ENCODE peak calls at places on chromosomes 6 and 20, in six cellular contexts. One of them, this sample, is unnamed.

GRCh38 chr6:85111481-85112001 is 338.3 kb upstream of the NT5E start:
- DNase-seq in hepatocyte: peak
- DNase-seq in mammary epithelial cell: no peak
- DNase-seq in thoracic aorta: no peak
- DNase-seq in AG09309: peak
- DNase-seq in fibroblast of pulmonary artery: peak
- DNase-seq in this sample: no peak

GRCh38 chr6:156844089-156844488 is 66.9 kb downstream of the ARID1B start:
- DNase-seq in fibroblast of pulmonary artery: no peak
- DNase-seq in mammary epithelial cell: no peak
- DNase-seq in AG09309: no peak
- DNase-seq in hepatocyte: no peak
- DNase-seq in thoracic aorta: no peak
- DNase-seq in this sample: no peak

GRCh38 chr20:25549866-25550477 is 35.4 kb downstream of the NINL start:
- DNase-seq in AG09309: no peak
- DNase-seq in thoracic aorta: no peak
- DNase-seq in hepatocyte: no peak
- DNase-seq in fibroblast of pulmonary artery: peak
- DNase-seq in mammary epithelial cell: no peak
- DNase-seq in this sample: no peak

GRCh38 chr20:36085686-36086267 is 68.8 kb upstream of the EPB41L1 start:
- DNase-seq in AG09309: no peak
- DNase-seq in fibroblast of pulmonary artery: peak
- DNase-seq in mammary epithelial cell: peak
- DNase-seq in thoracic aorta: no peak
- DNase-seq in hepatocyte: peak
- DNase-seq in this sample: no peak

GRCh38 chr6:137707590-137708360 is 159.3 kb upstream of the TNFAIP3 start:
- DNase-seq in mammary epithelial cell: peak
- DNase-seq in hepatocyte: peak
- DNase-seq in AG09309: peak
- DNase-seq in fibroblast of pulmonary artery: peak
- DNase-seq in thoracic aorta: no peak
- DNase-seq in this sample: peak

GRCh38 chr6:113406051-113406695 is 451.0 kb upstream of the MARCKS start:
- DNase-seq in thoracic aorta: no peak
- DNase-seq in AG09309: no peak
- DNase-seq in hepatocyte: no peak
- DNase-seq in mammary epithelial cell: no peak
- DNase-seq in fibroblast of pulmonary artery: no peak
- DNase-seq in this sample: no peak

GRCh38 chr6:107977283-107977682 is 19.3 kb upstream of the SEC63 start:
- DNase-seq in mammary epithelial cell: peak
- DNase-seq in AG09309: no peak
- DNase-seq in thoracic aorta: no peak
- DNase-seq in hepatocyte: peak
- DNase-seq in fibroblast of pulmonary artery: peak
- DNase-seq in this sample: no peak

GRCh38 chr6:170057961-170058877 is 232.7 kb downstream of the DLL1 start:
- DNase-seq in hepatocyte: no peak
- DNase-seq in mammary epithelial cell: no peak
- DNase-seq in thoracic aorta: no peak
- DNase-seq in AG09309: no peak
- DNase-seq in fibroblast of pulmonary artery: no peak
- DNase-seq in this sample: no peak

GRCh38 chr6:165660881-165661415 is 2.1 kb downstream of the PDE10A start:
- DNase-seq in hepatocyte: peak
- DNase-seq in fibroblast of pulmonary artery: no peak
- DNase-seq in thoracic aorta: no peak
- DNase-seq in AG09309: no peak
- DNase-seq in mammary epithelial cell: no peak
- DNase-seq in this sample: no peak

GRCh38 chr6:84448331-84448730 is 220.9 kb upstream of the CEP162 start:
- DNase-seq in AG09309: no peak
- DNase-seq in fibroblast of pulmonary artery: peak
- DNase-seq in thoracic aorta: no peak
- DNase-seq in mammary epithelial cell: no peak
- DNase-seq in hepatocyte: no peak
- DNase-seq in this sample: no peak

GRCh38 chr6:108715832-108716231 is 132.4 kb upstream of the ARMC2 start:
- DNase-seq in thoracic aorta: no peak
- DNase-seq in fibroblast of pulmonary artery: peak
- DNase-seq in hepatocyte: no peak
- DNase-seq in AG09309: no peak
- DNase-seq in mammary epithelial cell: no peak
- DNase-seq in this sample: no peak

GRCh38 chr6:5204340-5204739 is 56.4 kb downstream of the LYRM4 start:
- DNase-seq in AG09309: no peak
- DNase-seq in fibroblast of pulmonary artery: no peak
- DNase-seq in mammary epithelial cell: peak
- DNase-seq in thoracic aorta: no peak
- DNase-seq in hepatocyte: no peak
- DNase-seq in this sample: no peak

GRCh38 chr20:54172856-54173652 is 732 bp downstream of the CYP24A1 start:
- DNase-seq in hepatocyte: no peak
- DNase-seq in fibroblast of pulmonary artery: no peak
- DNase-seq in thoracic aorta: no peak
- DNase-seq in mammary epithelial cell: peak
- DNase-seq in AG09309: no peak
- DNase-seq in this sample: no peak

GRCh38 chr6:7073810-7074525 is 33.8 kb upstream of the RREB1 start:
- DNase-seq in mammary epithelial cell: no peak
- DNase-seq in fibroblast of pulmonary artery: no peak
- DNase-seq in AG09309: no peak
- DNase-seq in thoracic aorta: no peak
- DNase-seq in hepatocyte: no peak
- DNase-seq in this sample: no peak

DNA sequence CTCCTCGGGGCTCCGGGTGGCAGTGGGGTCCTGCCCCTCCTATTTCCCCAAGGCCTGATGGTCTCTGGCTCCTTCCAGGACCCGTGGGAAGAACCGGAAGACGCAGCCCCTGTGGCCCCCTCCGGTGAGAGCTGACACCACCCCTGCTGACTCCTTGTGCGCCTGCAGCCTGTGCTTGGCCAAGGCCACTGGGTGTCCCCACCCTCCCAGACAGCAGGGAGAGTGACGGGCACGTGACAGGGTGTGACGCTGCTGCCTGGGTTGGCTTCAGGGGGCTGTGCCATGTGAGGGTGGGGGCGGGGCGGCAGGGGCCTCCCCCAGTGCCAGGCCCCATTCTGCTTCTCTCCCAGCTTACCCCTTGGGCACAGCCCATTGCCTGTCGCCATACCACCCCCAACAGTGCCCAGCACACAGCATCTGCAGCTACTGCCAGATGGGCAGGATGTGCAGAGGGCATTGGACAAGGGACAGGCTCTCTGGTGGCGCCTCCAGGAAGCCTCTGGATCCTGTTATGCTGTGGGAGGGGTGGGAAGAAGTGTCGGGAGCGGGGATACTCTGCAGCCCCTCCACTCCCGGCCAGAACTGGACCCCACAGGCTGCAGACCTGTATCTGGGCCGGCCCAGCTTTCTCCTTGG is 2.9 kb downstream of the BIRC7 start:
- DNase-seq in thoracic aorta: no peak
- DNase-seq in fibroblast of pulmonary artery: no peak
- DNase-seq in AG09309: no peak
- DNase-seq in hepatocyte: no peak
- DNase-seq in mammary epithelial cell: no peak
- DNase-seq in this sample: no peak
- TF ChIP-seq CTCF in thoracic aorta: no peak
- TF ChIP-seq CTCF in fibroblast of pulmonary artery: no peak
- TF ChIP-seq CTCF in AG09309: no peak
- TF ChIP-seq CTCF in hepatocyte: no peak
- TF ChIP-seq CTCF in mammary epithelial cell: no peak
- TF ChIP-seq CTCF in this sample: no peak

GRCh38 chr6:41699063-41699462 is 36.3 kb downstream of the TFEB start:
- DNase-seq in fibroblast of pulmonary artery: no peak
- DNase-seq in thoracic aorta: no peak
- DNase-seq in mammary epithelial cell: no peak
- DNase-seq in AG09309: no peak
- DNase-seq in hepatocyte: no peak
- DNase-seq in this sample: no peak
- TF ChIP-seq CTCF in fibroblast of pulmonary artery: no peak
- TF ChIP-seq CTCF in thoracic aorta: no peak
- TF ChIP-seq CTCF in mammary epithelial cell: no peak
- TF ChIP-seq CTCF in AG09309: no peak
- TF ChIP-seq CTCF in hepatocyte: no peak
- TF ChIP-seq CTCF in this sample: no peak

GRCh38 chr20:33915726-33916331 is 77.9 kb upstream of the RALY start:
- DNase-seq in mammary epithelial cell: peak
- DNase-seq in fibroblast of pulmonary artery: peak
- DNase-seq in hepatocyte: peak
- DNase-seq in thoracic aorta: no peak
- DNase-seq in AG09309: no peak
- DNase-seq in this sample: no peak

GRCh38 chr20:33910529-33911327 is 83.0 kb upstream of the RALY start:
- DNase-seq in fibroblast of pulmonary artery: no peak
- DNase-seq in hepatocyte: no peak
- DNase-seq in AG09309: no peak
- DNase-seq in thoracic aorta: no peak
- DNase-seq in mammary epithelial cell: no peak
- DNase-seq in this sample: no peak

GRCh38 chr20:33918662-33919061 is 75.0 kb upstream of the RALY start:
- DNase-seq in hepatocyte: no peak
- DNase-seq in fibroblast of pulmonary artery: no peak
- DNase-seq in AG09309: no peak
- DNase-seq in thoracic aorta: no peak
- DNase-seq in mammary epithelial cell: no peak
- DNase-seq in this sample: no peak

GRCh38 chr20:33917813-33918525 is 75.7 kb upstream of the RALY start:
- DNase-seq in AG09309: no peak
- DNase-seq in fibroblast of pulmonary artery: no peak
- DNase-seq in hepatocyte: no peak
- DNase-seq in mammary epithelial cell: no peak
- DNase-seq in thoracic aorta: no peak
- DNase-seq in this sample: no peak

DNA sequence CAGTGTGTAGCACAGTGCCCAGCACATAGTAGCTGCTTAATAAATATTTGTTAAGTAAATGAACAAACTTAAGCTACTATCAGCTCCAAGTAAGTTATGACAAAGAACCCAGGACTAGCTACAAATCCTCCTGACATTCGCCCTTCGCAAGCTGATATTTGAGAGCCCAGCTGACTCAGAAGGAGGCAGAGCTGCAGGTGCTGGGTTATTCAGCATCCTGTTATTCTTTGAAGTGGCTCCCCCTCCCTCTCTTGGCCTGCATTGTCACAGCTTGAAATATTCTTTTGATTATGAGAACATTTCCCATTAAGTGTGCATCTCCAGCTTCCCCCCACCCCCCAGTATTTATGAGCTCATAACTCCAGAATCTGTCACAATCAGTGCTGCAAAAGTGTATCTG is 78.8 kb upstream of the RALY start:
- DNase-seq in hepatocyte: no peak
- DNase-seq in thoracic aorta: no peak
- DNase-seq in mammary epithelial cell: peak
- DNase-seq in AG09309: no peak
- DNase-seq in fibroblast of pulmonary artery: peak
- DNase-seq in this sample: no peak
- TF ChIP-seq CTCF in hepatocyte: no peak
- TF ChIP-seq CTCF in thoracic aorta: no peak
- TF ChIP-seq CTCF in mammary epithelial cell: peak
- TF ChIP-seq CTCF in AG09309: peak
- TF ChIP-seq CTCF in fibroblast of pulmonary artery: no peak
- TF ChIP-seq CTCF in this sample: no peak

DNA sequence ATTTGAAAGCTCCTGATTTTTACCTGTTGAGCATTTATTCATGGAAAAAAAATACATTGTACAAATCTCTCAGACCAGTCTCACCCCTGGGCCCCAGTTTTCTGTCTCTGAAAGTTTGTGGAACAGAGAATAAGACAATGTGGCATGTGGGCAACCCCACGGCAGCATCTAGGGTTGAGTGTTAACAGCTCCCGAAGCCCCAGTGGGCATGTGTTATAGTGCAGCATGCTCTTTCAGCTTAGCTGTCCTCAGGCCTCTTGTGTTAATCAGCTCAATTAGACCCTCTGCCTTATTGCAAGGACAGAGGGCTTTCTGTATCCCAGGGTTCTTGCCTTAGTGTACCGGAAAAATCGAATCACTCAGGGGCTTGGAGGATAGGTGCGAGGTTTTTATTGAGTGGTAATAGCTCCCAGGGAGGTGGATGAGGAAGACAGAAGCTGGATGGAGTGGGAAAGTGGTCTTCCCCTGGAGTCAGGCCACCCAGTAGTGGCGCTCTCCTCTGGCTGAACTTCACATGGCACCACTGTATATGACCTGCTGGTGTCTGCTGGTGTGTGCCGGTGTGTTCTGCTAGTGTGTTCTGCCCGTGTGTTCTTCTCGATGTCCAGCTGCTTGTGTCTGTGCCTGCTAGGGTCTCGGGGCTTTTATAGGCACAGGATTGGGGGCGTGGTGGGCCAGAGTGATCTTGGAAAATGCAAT is 382.8 kb downstream of the EPM2A start:
- DNase-seq in hepatocyte: no peak
- DNase-seq in mammary epithelial cell: no peak
- DNase-seq in fibroblast of pulmonary artery: no peak
- DNase-seq in thoracic aorta: no peak
- DNase-seq in AG09309: no peak
- DNase-seq in this sample: no peak
- TF ChIP-seq CTCF in hepatocyte: no peak
- TF ChIP-seq CTCF in mammary epithelial cell: no peak
- TF ChIP-seq CTCF in fibroblast of pulmonary artery: no peak
- TF ChIP-seq CTCF in thoracic aorta: no peak
- TF ChIP-seq CTCF in AG09309: no peak
- TF ChIP-seq CTCF in this sample: no peak

GRCh38 chr6:80605165-80605989 is 498.9 kb downstream of the BCKDHB start:
- DNase-seq in AG09309: no peak
- DNase-seq in hepatocyte: peak
- DNase-seq in fibroblast of pulmonary artery: peak
- DNase-seq in mammary epithelial cell: peak
- DNase-seq in thoracic aorta: no peak
- DNase-seq in this sample: no peak
- TF ChIP-seq CTCF in AG09309: peak
- TF ChIP-seq CTCF in hepatocyte: peak
- TF ChIP-seq CTCF in fibroblast of pulmonary artery: peak
- TF ChIP-seq CTCF in mammary epithelial cell: peak
- TF ChIP-seq CTCF in thoracic aorta: peak
- TF ChIP-seq CTCF in this sample: no peak

DNA sequence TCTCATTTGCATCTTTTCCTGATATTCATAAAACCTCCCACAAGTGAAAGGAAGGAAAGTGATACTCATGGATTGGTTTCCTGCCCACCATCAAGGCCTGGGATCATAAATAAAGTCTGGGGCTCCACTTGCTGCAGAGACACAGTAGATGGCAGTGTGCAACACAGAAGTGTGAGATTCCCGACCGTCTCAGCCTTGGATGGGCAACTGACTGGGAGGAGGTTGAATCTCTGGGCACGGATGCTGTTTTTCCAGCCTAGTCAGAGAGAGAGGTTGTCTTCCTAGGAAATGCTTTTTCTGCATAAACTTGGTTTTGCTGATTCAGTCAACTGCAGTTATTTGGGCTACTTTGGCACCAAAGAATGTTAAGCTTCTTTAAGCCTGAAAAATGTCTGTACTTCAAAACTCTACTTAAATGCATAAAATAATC is 9.9 kb upstream of the RFPL4B start:
- DNase-seq in fibroblast of pulmonary artery: peak
- DNase-seq in thoracic aorta: no peak
- DNase-seq in AG09309: peak
- DNase-seq in mammary epithelial cell: peak
- DNase-seq in hepatocyte: peak
- DNase-seq in this sample: peak
- TF ChIP-seq CTCF in fibroblast of pulmonary artery: peak
- TF ChIP-seq CTCF in thoracic aorta: peak
- TF ChIP-seq CTCF in AG09309: peak
- TF ChIP-seq CTCF in mammary epithelial cell: peak
- TF ChIP-seq CTCF in hepatocyte: peak
- TF ChIP-seq CTCF in this sample: no peak

This sample was measured in lower leg skin.